ENCODE peak calls at places on chromosomes 13 and 19, in ten cellular contexts. T, B, R, O, N, H, U, S, W and Y are unnamed samples.

GRCh38 chr19:13906525-13906904 is 514 bp downstream of the CC2D1A start:
- DNase-seq in T (no peak), B (no peak), R (no peak), O (no peak), N (no peak), H (no peak), U (no peak), S (no peak), W (no peak), Y (peak)

GRCh38 chr19:13381827-13382632 is 124.2 kb downstream of the CACNA1A start:
- DNase-seq in T (no peak), B (no peak), R (no peak), O (no peak), N (no peak), H (no peak), U (no peak), S (no peak), W (no peak), Y (no peak)

GRCh38 chr13:113423225-113424170 is 29.8 kb downstream of the ADPRHL1 start:
- DNase-seq in T (no peak), B (no peak), R (no peak), O (no peak), N (no peak), H (no peak), U (no peak), S (no peak), W (no peak), Y (no peak)

GRCh38 chr13:24068472-24068871 is 92.0 kb upstream of the SPATA13 start:
- DNase-seq in T (no peak), B (no peak), R (no peak), O (no peak), N (no peak), H (no peak), U (no peak), S (no peak), W (no peak), Y (no peak)

GRCh38 chr19:18633321-18633720 is 3.5 kb upstream of the KLHL26 start:
- DNase-seq in T (no peak), B (no peak), R (no peak), O (no peak), N (no peak), H (no peak), U (no peak), S (no peak), W (no peak), Y (no peak)

GRCh38 chr13:51235756-51236564 is 13.8 kb downstream of the FAM124A start:
- DNase-seq in T (no peak), B (no peak), R (no peak), O (no peak), N (no peak), H (no peak), U (no peak), S (no peak), W (no peak), Y (no peak)

GRCh38 chr13:24341439-24341838 is 32.1 kb downstream of the C1QTNF9 start:
- DNase-seq in T (peak), B (no peak), R (no peak), O (no peak), N (no peak), H (no peak), U (no peak), S (no peak), W (no peak), Y (no peak)

GRCh38 chr19:44848805-44849457 is 2.8 kb downstream of the NECTIN2 start:
- DNase-seq in T (no peak), B (no peak), R (no peak), O (no peak), N (peak), H (no peak), U (no peak), S (peak), W (no peak), Y (peak)

GRCh38 chr19:16496613-16496983 is 404 bp downstream of the C19orf44 start:
- DNase-seq in T (no peak), B (no peak), R (no peak), O (no peak), N (peak), H (no peak), U (no peak), S (peak), W (no peak), Y (no peak)

GRCh38 chr13:52842440-52842839 is 6.0 kb downstream of the PCDH8 start:
- DNase-seq in T (no peak), B (no peak), R (no peak), O (no peak), N (no peak), H (no peak), U (no peak), S (no peak), W (no peak), Y (no peak)

GRCh38 chr13:71417205-71417604 is 449.8 kb downstream of the DACH1 start:
- DNase-seq in T (no peak), B (no peak), R (no peak), O (no peak), N (no peak), H (no peak), U (no peak), S (no peak), W (no peak), Y (no peak)

DNA sequence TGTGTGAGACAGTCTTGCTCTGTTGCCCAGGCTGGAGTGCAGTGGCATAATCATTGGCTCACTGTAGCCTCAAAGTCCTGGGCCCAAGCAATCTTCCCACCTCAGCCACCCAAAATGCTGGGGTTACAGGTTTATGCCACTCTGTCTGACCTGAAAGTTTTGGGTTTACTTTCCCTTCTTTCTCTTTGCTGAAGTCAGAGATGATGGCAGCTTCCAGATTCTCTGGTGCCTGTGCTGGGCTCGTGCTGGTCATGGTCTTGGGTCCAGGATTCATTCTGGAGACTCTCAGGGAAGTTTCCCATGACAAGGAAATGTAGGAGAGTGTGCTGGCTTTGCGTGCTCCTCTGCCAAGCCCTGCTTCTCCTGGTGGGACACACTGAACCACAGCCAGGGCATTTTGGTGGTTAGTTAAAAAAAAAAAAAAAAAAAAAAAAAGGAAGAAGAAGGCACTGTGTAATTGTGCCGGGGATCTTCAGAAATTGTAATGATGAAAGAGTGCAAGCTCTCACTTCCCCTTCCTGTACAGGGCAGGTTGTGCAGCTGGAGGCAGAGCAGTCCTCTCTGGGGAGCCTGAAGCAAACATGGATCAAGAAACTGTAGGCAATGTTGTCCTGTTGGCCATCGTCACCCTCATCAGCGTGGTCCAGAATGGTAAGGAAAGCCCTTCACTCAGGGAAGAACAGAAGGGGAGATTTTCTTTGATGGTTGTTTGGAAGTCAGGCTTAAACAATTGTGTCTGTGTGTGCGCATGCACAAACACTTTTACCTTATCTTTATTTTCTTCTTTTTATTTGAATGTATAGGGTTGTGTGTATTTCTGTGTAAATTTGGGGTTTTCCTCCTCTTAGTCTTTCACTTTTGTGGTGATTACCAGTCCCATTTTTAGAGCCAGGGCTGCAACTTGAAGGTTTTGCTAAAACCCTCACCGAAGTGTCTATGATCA is at the start of gene ALOX5AP:
- DNase-seq in T (no peak), B (no peak), R (peak), O (peak), N (no peak), H (no peak), U (no peak), S (peak), W (no peak), Y (no peak)
- TF ChIP-seq POLR2A in T (no peak), B (no peak), R (peak), O (no peak), N (no peak), H (no peak), U (no peak), S (peak), W (no peak), Y (no peak)

DNA sequence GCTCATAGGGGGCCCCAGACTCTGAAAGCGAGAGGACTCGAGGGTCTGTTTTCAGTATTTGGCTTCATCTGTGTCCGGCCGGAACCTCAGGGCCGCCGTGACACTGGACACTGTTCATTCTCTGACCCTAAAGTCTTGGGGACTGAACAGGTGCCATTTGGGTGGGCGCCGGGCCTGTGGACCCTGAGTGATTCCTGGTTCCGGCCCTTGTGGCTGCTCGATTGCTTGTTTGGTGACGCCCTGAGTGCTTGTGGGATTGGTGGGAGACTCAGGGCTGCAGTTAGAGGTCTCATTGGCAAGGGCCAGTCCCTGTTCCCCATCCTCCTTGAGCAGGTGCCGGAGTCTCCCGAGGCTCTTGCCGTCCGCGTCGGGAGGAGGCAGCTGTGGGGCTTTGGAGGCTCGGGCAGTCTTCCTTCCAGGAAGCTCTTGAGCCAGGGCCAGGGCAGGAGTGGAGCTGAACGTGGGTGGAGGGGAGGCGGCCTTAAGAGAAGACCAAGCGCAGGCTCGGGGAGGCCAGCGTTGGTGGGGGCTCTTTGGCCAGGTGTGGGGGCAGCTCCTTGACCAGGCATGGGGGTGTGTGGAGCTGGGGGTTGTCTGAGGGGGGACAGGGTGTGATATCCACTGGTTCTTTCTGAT is 4.7 kb downstream of the PTBP1 start:
- DNase-seq in T (no peak), B (no peak), R (no peak), O (no peak), N (peak), H (no peak), U (no peak), S (peak), W (no peak), Y (peak)
- H3K4me3 ChIP-seq in T (no peak), B (peak), R (peak), O (peak), N (no peak), H (peak), U (peak), S (no peak), W (peak), Y (no peak)

DNA sequence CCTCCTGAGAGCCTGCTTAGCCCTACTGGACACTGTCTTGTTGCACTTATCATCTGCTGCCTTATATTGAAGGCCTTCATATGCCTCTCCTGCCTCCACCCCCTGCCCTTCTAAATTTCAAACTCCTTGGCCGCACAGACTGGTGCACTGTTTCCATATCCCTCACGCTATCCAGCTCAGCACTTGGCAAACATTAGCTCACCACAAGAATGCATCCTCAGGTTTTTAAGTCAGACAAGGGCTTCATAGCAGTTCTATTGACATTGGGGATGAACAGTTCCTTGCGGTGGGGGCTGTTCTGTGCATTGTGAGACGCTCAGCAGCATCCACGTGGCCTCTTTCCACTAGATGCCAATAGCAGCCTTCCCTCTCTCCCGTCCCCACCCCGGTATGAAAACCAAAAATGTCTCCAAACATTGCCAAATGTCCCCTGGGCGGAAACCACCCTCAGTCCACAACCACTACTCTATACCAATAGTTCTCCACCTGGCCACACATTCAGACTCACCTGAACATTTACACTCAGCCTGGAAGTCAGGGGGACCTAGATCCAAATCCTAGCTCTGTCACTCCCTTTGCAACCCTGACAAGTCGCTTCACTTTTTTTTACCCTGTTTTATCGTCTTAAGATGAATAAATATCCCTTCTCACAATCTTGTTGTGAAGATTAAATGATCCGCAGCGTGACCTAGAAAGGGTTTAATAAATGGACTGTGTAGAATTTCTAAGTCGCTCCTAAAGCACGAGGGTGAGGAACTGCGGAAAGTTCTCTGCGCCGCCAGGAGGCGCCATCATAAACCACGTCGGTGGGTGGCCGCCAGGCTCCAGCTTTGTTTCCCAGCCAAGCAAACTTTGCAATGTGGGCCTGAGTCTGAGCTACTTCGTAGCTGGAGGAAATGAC is 3.6 kb upstream of the CEACAM3 start:
- DNase-seq in T (peak), B (peak), R (no peak), O (no peak), N (no peak), H (no peak), U (no peak), S (peak), W (no peak), Y (no peak)
- H3K27ac ChIP-seq in T (no peak), B (no peak), R (no peak), O (no peak), N (no peak), H (no peak), U (no peak), S (no peak), W (no peak), Y (no peak)

DNA sequence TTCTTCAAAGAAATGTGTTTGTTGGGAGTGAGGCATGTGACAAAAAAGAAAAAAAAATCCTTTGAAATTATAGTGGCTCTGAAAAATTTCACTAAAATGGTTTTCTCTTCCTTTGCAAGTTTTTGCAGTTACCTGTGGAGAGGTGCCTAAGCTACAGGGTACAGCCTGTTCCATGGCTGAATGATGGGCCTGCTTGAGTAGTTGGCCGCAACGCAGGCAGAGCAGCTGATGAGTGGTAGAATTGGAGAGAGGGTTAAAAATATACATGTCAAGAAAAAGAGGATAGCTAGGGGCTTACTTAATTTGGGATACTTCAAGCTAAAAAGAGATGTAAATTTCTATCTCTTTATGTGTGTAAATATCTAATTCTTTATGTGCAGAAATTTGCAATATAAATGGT is 629.1 kb upstream of the SLC10A2 start:
- DNase-seq in T (no peak), B (no peak), R (no peak), O (no peak), N (no peak), H (no peak), U (no peak), S (no peak), W (no peak), Y (no peak)
- TF ChIP-seq POLR2A in T (no peak), B (no peak), R (no peak), O (no peak), N (no peak), H (no peak), U (no peak), S (no peak), W (no peak), Y (no peak)

DNA sequence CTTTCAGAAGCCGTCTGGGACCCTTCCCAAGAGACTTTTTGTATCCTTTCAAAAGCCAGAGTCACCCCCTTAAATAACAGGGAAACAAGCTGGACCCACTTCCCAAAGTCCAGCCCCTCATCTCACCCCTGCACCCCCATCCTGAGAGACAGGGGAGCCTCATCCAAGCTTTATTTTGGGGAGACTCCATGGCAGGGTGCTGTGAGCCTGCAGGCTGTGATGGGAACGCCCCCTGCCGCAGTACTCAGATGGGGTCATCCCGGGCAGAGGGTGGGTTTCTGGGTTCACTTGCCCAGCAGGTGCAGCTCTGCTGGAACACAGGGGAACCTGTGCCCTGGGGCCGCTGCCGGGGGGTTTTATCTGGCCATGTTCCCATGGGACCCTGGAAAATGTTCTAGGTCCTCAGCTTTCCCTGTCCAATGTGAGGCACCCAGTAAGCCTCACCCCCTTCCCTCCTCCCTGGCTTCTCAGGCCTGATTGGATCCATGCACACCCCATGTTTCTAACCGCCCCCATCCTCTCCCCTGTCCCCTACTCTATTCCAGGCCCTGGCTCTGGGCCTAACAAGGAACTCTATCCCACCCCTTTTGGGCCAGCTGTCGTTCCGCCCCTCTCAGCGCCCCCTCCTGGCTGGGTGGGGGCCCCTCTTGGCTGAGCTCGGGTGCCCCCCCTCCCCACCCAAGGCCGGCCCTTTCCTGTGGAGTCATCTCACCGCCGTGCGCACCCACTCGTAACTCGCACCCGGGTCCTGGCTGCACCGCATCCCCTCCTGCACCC is 1.0 kb downstream of the HIF3A start:
- DNase-seq in T (no peak), B (no peak), R (no peak), O (peak), N (peak), H (peak), U (no peak), S (peak), W (peak), Y (peak)
- H3K4me3 ChIP-seq in T (no peak), B (no peak), R (no peak), O (peak), N (peak), H (peak), U (peak), S (no peak), W (peak), Y (no peak)

DNA sequence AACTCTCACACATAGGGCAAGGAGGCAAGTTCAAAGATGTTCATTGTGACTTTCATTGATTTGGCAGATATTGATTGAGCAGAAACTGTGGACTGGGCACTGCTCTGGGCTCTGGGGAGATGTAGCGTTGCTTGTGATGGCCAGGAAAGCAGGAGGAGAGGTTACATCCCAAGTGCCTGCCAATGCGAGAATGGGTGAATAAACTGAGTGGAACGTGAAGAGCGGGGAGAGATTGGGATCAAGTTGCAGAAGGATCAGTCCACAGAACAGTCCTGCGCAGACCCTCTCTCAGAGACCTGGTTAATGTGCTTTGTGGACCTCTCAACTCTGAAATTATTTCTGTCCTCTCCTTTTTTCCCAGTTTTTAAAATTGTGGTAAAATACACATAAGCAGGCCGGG is 124.0 kb upstream of the PEG3 start:
- DNase-seq in T (no peak), B (no peak), R (no peak), O (no peak), N (no peak), H (no peak), U (no peak), S (no peak), W (no peak), Y (no peak)
- H3K27ac ChIP-seq in T (no peak), B (no peak), R (no peak), O (no peak), N (no peak), H (no peak), U (no peak), S (no peak), W (no peak), Y (no peak)